ENCODE peak calls at places on chromosomes 7 and 10, in four cellular contexts. V, T, N and M are unnamed samples.
A peak's percentile ranks its signal among the peaks of the same experiment; 100 is the strongest.

GRCh38 chr10:101067356-101068083 is 5.7 kb downstream of the KAZALD1 start:
- DNase-seq in T (peak; percentile 72), V (peak; percentile 86), N (peak; percentile 87), M (peak; percentile 87)

GRCh38 chr7:2099036-2099957 is 133.4 kb downstream of the MAD1L1 start:
- DNase-seq in N (no peak), T (no peak), V (no peak), M (no peak)

GRCh38 chr7:89738549-89738948 is 415.7 kb upstream of the STEAP1 start:
- DNase-seq in T (no peak), V (no peak), N (no peak), M (no peak)

GRCh38 chr10:110410329-110411046 is 87.2 kb upstream of the DUSP5 start:
- DNase-seq in N (peak; percentile 99), V (no peak), T (no peak), M (no peak)

GRCh38 chr10:70255329-70256299 is 22.4 kb upstream of the PPA1 start:
- DNase-seq in T (no peak), V (peak; percentile 48), N (peak; percentile 14), M (no peak)

GRCh38 chr10:28807760-28808613 is 130.7 kb downstream of the BAMBI start:
- DNase-seq in N (no peak), V (no peak), T (no peak), M (no peak)

GRCh38 chr10:118565301-118566075 is 30.0 kb downstream of the PRLHR start:
- DNase-seq in T (no peak), N (no peak), V (no peak), M (no peak)

GRCh38 chr10:61845950-61846268 is 55.6 kb upstream of the ARID5B start:
- DNase-seq in T (no peak), V (no peak), N (no peak), M (no peak)

GRCh38 chr7:26853788-26854393 is 10.5 kb downstream of the SKAP2 start:
- DNase-seq in V (no peak), T (no peak), N (peak; percentile 78), M (no peak)

GRCh38 chr10:110007171-110007700 is 548 bp upstream of the ADD3 start:
- DNase-seq in V (no peak), N (peak; percentile 52), T (no peak), M (no peak)

GRCh38 chr10:77416327-77417135 is 221.1 kb downstream of the KCNMA1 start:
- DNase-seq in N (peak; percentile 32), V (no peak), T (no peak), M (no peak)

GRCh38 chr10:5628798-5629788 is 37.3 kb downstream of the ASB13 start:
- DNase-seq in V (peak; percentile 64), N (peak; percentile 46), T (no peak), M (no peak)

GRCh38 chr7:40310213-40310612 is 175.4 kb downstream of the SUGCT start:
- DNase-seq in T (no peak), N (no peak), V (no peak), M (no peak)

GRCh38 chr7:26454180-26454579 is 162.5 kb downstream of the SNX10 start:
- DNase-seq in V (no peak), N (peak; percentile 16), T (no peak), M (no peak)

GRCh38 chr7:101243786-101244384 is 996 bp downstream of the FIS1 start:
- DNase-seq in N (no peak), T (no peak), V (peak; percentile 18), M (no peak)

GRCh38 chr7:36044096-36044892 is 108.8 kb upstream of the EEPD1 start:
- DNase-seq in T (no peak), N (no peak), V (no peak), M (no peak)

GRCh38 chr10:7085147-7085912 is 325.5 kb downstream of the SFMBT2 start:
- DNase-seq in V (no peak), T (no peak), N (no peak), M (no peak)

GRCh38 chr10:7082967-7083366 is 327.9 kb downstream of the SFMBT2 start:
- DNase-seq in N (no peak), T (no peak), V (no peak), M (no peak)

GRCh38 chr10:7084255-7085005 is 326.4 kb downstream of the SFMBT2 start:
- DNase-seq in T (no peak), V (no peak), N (peak; percentile 13), M (no peak)

GRCh38 chr10:7090529-7090928 is 320.3 kb downstream of the SFMBT2 start:
- DNase-seq in N (no peak), T (no peak), V (no peak), M (no peak)

DNA sequence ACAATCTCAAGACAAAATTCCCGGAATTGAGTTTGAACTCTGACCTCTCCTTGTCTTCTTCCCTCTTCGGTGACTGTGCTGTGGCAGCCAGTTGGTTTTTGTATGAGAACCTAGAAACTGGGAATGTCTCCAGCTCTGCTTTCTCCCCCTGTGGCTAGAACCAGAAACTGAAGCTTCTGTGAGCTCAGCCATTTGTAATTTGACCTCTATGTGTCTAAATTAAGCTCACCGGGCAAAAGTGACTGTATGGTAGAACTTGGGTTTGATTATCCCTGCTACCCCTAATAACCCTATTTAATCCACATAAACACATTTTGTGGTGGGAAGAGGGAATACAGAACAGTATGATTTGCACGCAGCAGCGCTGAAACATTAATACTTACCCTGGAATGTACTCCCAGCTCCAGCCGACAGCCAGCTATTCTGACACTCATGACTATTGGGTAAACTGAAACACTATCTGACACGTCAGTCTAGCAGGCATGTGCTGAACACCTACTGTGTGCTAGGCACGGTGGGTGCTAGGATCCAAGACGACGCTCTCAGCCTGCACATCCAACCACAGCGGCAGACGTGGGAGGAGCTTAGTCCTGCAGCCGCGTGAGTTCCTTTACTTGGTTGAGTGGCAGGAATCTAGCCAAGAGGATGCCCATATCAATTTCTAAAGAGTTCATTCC is 324.8 kb downstream of the SFMBT2 start:
- DNase-seq in N (peak; percentile 63), T (no peak), V (no peak), M (no peak)
- TF ChIP-seq CTCF in N (no peak), T (peak; percentile 19), V (no peak), M (no peak)

GRCh38 chr7:131835141-131835540 is 278.7 kb upstream of the PODXL start:
- DNase-seq in N (no peak), T (no peak), V (no peak), M (no peak)

GRCh38 chr7:131826960-131827359 is 270.5 kb upstream of the PODXL start:
- DNase-seq in N (no peak), T (no peak), V (no peak), M (no peak)

GRCh38 chr7:131827421-131827820 is 271.0 kb upstream of the PODXL start:
- DNase-seq in T (no peak), N (no peak), V (no peak), M (no peak)

GRCh38 chr7:131830681-131831080 is 274.3 kb upstream of the PODXL start:
- DNase-seq in N (no peak), T (no peak), V (no peak), M (no peak)

GRCh38 chr7:131829911-131830310 is 273.5 kb upstream of the PODXL start:
- DNase-seq in T (peak; percentile 41), V (no peak), N (no peak), M (no peak)
- TF ChIP-seq CTCF in T (no peak), V (no peak), N (no peak), M (no peak)

DNA sequence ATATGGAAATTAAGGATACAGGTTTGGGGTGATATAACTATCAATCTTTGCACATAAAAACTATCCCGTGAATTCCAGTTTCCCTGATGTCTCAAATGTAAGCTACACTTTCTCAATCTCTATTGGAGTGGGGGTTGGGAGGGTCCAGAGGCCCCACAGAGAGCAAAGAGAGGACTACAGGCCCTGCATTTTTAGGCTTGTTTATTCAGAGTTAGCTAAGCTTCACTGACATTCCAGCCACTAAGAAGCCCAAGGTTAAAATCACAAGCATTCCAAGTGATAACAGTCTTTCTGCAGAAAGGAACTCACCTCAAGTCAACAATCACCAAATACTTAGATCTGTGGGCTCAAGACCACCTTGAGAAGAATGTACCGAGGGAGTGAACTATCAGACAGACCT is 31.6 kb upstream of the LAMB1 start:
- DNase-seq in V (no peak), T (no peak), N (no peak), M (no peak)
- TF ChIP-seq CTCF in V (no peak), T (no peak), N (no peak), M (no peak)

DNA sequence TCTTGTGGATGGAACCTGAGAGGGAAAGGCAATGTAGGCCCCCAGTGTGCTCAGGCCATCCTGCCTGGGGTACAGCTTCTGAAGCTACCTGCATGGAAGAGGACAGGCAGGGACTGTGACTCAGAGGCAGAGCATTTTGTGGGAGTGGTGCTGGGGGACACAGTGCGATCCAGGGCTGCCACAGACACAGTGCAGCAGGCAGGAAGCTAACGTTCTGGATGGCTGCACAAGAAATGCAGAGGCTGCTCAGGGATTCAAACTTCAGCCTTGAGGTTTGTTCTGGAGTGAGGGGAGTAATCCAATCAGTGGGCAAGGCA is 648.0 kb upstream of the IGFBP3 start:
- DNase-seq in N (peak; percentile 48), V (no peak), T (no peak), M (no peak)
- TF ChIP-seq CTCF in N (no peak), V (no peak), T (no peak), M (no peak)

GRCh38 chr10:93854985-93855384 is 38.8 kb upstream of the SLC35G1 start:
- DNase-seq in N (no peak), V (no peak), T (no peak), M (no peak)

GRCh38 chr10:93861825-93862224 is 32.0 kb upstream of the SLC35G1 start:
- DNase-seq in V (no peak), T (no peak), N (no peak), M (no peak)

GRCh38 chr10:93856349-93857140 is 37.2 kb upstream of the SLC35G1 start:
- DNase-seq in N (no peak), T (no peak), V (no peak), M (no peak)

DNA sequence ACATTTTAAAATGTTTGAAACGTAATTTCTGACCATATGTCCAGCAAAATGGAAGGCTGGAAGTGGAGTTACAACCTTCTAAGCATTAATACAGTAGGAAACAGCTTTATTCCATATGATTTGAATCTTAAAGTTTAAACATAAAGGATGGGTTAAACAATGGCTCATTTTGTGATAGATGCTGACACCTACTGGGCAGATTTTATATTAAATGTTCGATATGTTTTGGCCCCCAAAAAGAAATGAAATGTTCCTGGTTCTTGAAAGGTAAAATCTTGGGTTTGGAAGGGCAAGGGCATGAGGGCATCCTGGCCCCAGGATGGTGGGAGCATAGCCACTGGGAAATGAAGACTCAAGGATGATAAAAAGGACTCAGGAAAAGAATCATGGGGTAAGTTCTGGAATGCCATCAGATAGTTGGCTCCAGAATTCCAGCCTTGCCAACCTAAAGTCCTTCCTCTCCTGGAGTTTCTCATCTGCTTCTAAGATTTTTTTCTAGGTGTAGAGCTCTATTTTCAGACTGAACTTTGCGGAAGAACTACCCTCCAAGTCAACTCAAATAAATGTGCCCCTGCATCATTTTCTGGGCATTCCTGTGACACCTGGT is 34.6 kb upstream of the SLC35G1 start:
- DNase-seq in V (peak; percentile 32), N (peak; percentile 26), T (no peak), M (no peak)
- TF ChIP-seq CTCF in V (no peak), N (peak; percentile 56), T (peak; percentile 47), M (peak; percentile 69)